ENCODE peak calls at places on chromosomes 16 and 17, in seven cellular contexts. K is mesenchymal stem cell, Z is body of pancreas, Q is heart right ventricle, V is breast epithelium, B is PC-3, W is hepatocyte. I is an unnamed sample.

GRCh38 chr17:80192268-80192667 is 22.4 kb downstream of the CARD14 start:
- DNase-seq in K (no peak), Z (peak; percentile 37), Q (no peak), V (peak; percentile 74), B (no peak), W (no peak), I (no peak)

GRCh38 chr17:59296190-59296589 is 35.3 kb upstream of the YPEL2 start:
- DNase-seq in K (no peak), Z (no peak), Q (no peak), V (no peak), B (peak; percentile 72), W (no peak), I (no peak)

GRCh38 chr16:83615553-83615952 is 192.2 kb upstream of the HSBP1 start:
- DNase-seq in K (peak; percentile 43), Z (no peak), Q (no peak), V (no peak), B (no peak), W (no peak), I (no peak)

GRCh38 chr17:39752241-39752831 is 14.6 kb downstream of the GRB7 start:
- DNase-seq in K (no peak), Z (no peak), Q (no peak), V (peak; percentile 17), B (no peak), W (no peak), I (peak; percentile 44)

GRCh38 chr16:3157229-3158013 is 22.6 kb downstream of the ZNF213 start:
- DNase-seq in K (peak; percentile 95), Z (peak; percentile 84), Q (peak; percentile 53), V (peak; percentile 66), B (peak; percentile 94), W (peak; percentile 89), I (peak; percentile 75)

GRCh38 chr17:80036715-80037477 is 454 bp downstream of the CCDC40 start:
- DNase-seq in K (peak; percentile 75), Z (peak; percentile 55), Q (no peak), V (no peak), B (peak; percentile 30), W (peak; percentile 71), I (no peak)

GRCh38 chr17:16456770-16457316 is 35.1 kb downstream of the LRRC75A start:
- DNase-seq in K (no peak), Z (no peak), Q (no peak), V (no peak), B (no peak), W (no peak), I (no peak)

GRCh38 chr17:82976982-82977488 is 102.4 kb upstream of the METRNL start:
- DNase-seq in K (no peak), Z (no peak), Q (no peak), V (no peak), B (no peak), W (no peak), I (no peak)

GRCh38 chr17:48907713-48908046 is 527 bp upstream of the UBE2Z start:
- DNase-seq in K (peak; percentile 89), Z (no peak), Q (no peak), V (no peak), B (peak; percentile 47), W (peak; percentile 37), I (no peak)

DNA sequence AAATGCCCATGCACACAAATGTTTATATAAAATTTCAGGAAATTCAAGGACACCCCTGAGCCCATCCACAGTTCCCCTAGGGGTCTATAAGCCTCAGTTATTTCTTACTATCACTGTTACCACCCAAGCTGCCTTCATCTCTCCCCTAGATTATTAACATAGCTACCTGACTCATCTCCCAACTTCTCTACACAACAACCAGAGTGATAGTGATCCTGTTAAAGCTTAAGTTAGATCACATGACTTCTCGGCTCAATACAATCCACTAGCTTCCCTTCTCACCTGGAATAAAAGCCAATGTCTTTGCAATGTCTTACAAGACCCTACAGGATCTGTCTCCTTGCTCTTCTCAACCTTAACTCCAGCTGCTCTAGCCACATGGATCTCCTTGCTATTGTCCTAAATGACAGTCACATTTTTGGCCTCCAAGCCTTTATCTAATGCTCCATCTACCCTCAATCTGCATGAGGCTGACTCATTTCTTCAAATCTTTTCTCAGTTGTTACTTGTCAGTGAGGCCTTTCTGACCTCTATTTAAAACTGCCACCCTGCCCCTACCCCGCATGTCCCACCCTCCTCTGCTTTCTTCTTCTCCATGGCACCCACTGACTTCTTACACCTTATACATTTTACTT is 5.4 kb upstream of the LIG3 start:
- DNase-seq in K (no peak), Z (no peak), Q (no peak), V (no peak), B (no peak), W (no peak), I (no peak)
- H3K36me3 ChIP-seq in K (no peaks in the 10 kb centered on the region), Z (no peaks in the 10 kb centered on the region), Q (no peaks in the 10 kb centered on the region), V (no peaks in the 10 kb centered on the region), B (no peaks in the 10 kb centered on the region), W (no peaks in the 10 kb centered on the region), I (no peaks in the 10 kb centered on the region)

GRCh38 chr16:23134274-23134673 is 15.0 kb downstream of the USP31 start:
- DNase-seq in K (no peak), Z (peak; percentile 59), Q (peak; percentile 58), V (no peak), B (no peak), W (no peak), I (no peak)
- H3K27ac ChIP-seq in K (no peak overlapping the region), Z (no peak overlapping the region), Q (peak overlapping the region; percentile 85), V (peak overlapping the region; percentile 63), B (no peak overlapping the region), W (no peak overlapping the region), I (no peak overlapping the region)

GRCh38 chr16:46730801-46731690 is 17.1 kb downstream of the MYLK3 start:
- DNase-seq in K (no peak), Z (no peak), Q (no peak), V (no peak), B (no peak), W (no peak), I (no peak)
- H3K4me1 ChIP-seq in K (no peaks in the 10 kb centered on the region), Z (no peaks in the 10 kb centered on the region), Q (peaks cover 33% of the 10 kb centered on the region), V (no peaks in the 10 kb centered on the region), B (no peaks in the 10 kb centered on the region), W (no peaks in the 10 kb centered on the region), I (no peaks in the 10 kb centered on the region)

DNA sequence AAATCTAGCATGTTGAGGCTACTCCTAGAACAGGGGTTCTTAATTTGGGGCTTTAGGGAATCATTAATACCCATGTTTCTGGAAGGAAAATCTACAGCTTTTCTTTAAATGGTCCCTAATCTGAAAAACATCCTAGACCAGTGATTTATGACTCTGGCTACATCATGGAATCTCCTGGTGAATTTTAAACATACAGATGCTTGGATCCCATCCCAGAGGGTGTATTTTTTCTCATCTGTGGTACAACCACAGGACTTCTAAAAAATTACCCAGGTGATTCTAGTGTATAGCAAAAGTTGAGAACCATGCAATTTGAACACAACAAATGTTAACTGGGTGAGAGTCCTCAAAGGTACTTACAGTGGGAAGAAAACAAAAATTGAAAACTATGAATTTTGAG is 41.5 kb downstream of the KANSL1 start:
- DNase-seq in K (no peak), Z (no peak), Q (no peak), V (no peak), B (no peak), W (no peak), I (no peak)
- H3K36me3 ChIP-seq in K (peaks cover 12% of the 10 kb centered on the region), Z (no peaks in the 10 kb centered on the region), Q (no peaks in the 10 kb centered on the region), V (no peaks in the 10 kb centered on the region), B (no peaks in the 10 kb centered on the region), W (no peaks in the 10 kb centered on the region), I (no peaks in the 10 kb centered on the region)

GRCh38 chr16:79862601-79863000 is 262.1 kb upstream of the MAF start:
- DNase-seq in K (no peak), Z (no peak), Q (no peak), V (no peak), B (no peak), W (no peak), I (no peak)
- H3K27ac ChIP-seq in K (no peak overlapping the region), Z (no peak overlapping the region), Q (no peak overlapping the region), V (no peak overlapping the region), B (no peak overlapping the region), W (no peak overlapping the region), I (no peak overlapping the region)

DNA sequence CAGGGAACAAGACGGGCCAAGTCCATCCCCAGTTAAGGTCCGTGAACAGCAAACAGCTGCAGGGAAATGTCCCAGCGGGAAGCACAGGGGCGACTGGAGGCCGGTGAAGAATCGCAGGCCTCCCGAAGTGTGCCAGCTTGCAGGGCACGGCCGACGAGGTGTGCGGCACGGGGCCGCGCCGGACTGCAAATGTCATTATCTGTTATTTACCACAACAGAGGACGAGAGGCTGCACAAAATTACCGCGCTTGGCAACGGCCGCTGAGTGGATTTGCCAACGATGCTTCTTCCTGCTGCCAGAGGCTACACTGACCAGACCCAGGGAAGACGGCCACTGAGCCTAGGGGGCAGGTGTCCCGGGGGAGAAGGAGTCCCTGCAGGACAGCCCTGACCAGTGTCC is 53.1 kb downstream of the RPH3AL start:
- DNase-seq in K (no peak), Z (peak; percentile 28), Q (no peak), V (no peak), B (no peak), W (no peak), I (no peak)
- H3K4me1 ChIP-seq in K (peaks cover 10% of the 10 kb centered on the region), Z (peaks cover 18% of the 10 kb centered on the region), Q (peaks cover 41% of the 10 kb centered on the region), V (no peaks in the 10 kb centered on the region), B (no peaks in the 10 kb centered on the region), W (no peaks in the 10 kb centered on the region), I (peaks cover 11% of the 10 kb centered on the region)

DNA sequence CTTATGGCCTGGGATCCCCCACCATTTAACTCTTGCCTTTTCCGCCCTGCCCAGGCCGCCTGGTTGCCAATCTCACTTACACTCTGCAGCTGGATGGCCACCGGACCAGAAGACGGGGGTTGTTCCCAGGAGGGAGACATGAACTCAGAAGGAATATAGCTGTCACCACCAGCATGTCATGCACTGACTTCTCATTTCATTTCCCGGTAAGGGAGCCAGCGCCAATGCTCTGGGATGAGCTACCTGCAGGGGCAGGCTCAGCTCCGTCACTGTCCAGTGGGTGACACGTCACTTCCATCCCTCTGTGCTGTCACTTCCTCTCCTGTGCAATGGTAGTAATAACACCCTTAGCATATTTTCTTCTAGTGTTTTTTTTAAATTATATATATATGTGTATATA is 26.7 kb downstream of the ITGAL start:
- DNase-seq in K (no peak), Z (no peak), Q (no peak), V (peak; percentile 39), B (no peak), W (no peak), I (no peak)
- H3K36me3 ChIP-seq in K (no peaks in the 10 kb centered on the region), Z (no peaks in the 10 kb centered on the region), Q (no peaks in the 10 kb centered on the region), V (no peaks in the 10 kb centered on the region), B (no peaks in the 10 kb centered on the region), W (no peaks in the 10 kb centered on the region), I (no peaks in the 10 kb centered on the region)

GRCh38 chr16:10756574-10756973 is 12.9 kb downstream of the NUBP1 start:
- DNase-seq in K (no peak), Z (no peak), Q (no peak), V (no peak), B (no peak), W (no peak), I (no peak)
- H3K27ac ChIP-seq in K (no peak overlapping the region), Z (no peak overlapping the region), Q (peak overlapping the region; percentile 62), V (no peak overlapping the region), B (no peak overlapping the region), W (no peak overlapping the region), I (no peak overlapping the region)

GRCh38 chr17:77468897-77469296 is 328.1 kb downstream of the SEC14L1 start:
- DNase-seq in K (no peak), Z (no peak), Q (no peak), V (no peak), B (no peak), W (no peak), I (no peak)
- H3K4me1 ChIP-seq in K (peaks cover 66% of the 10 kb centered on the region), Z (peaks cover 54% of the 10 kb centered on the region), Q (peaks cover 89% of the 10 kb centered on the region), V (peaks cover 23% of the 10 kb centered on the region), B (peaks cover 41% of the 10 kb centered on the region), W (peaks cover 75% of the 10 kb centered on the region), I (peaks cover 52% of the 10 kb centered on the region)

DNA sequence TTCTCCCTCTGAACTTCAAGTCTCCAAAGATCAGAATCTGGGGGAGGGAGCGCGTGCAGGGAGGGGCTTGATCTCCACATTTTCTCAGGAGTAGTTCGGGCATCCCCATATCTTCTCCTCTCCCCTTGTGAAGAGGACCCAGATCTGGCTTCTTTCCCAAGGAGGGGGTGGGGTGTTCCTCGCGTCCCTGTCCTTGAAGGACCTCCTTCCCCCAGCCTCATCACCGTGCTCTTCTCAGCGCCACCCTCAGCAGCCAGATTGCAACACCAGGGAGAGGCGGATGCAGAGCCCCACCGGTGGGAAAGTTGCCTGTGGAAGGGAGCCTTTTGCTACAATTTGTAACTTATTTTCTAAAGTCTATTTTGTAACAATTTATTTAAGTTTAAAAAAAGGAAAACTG is 5.7 kb downstream of the PRSS53 start:
- DNase-seq in K (no peak), Z (no peak), Q (no peak), V (no peak), B (no peak), W (peak; percentile 3), I (no peak)
- H3K36me3 ChIP-seq in K (peaks cover 98% of the 10 kb centered on the region), Z (peaks cover 5% of the 10 kb centered on the region), Q (peaks cover 5% of the 10 kb centered on the region), V (no peaks in the 10 kb centered on the region), B (peaks cover 3% of the 10 kb centered on the region), W (no peaks in the 10 kb centered on the region), I (no peaks in the 10 kb centered on the region)